ENCODE peak calls at places on chromosomes 6 and 20, in five cellular contexts. C is endothelial cell of umbilical vein, W is neural progenitor cell, J is fibroblast of lung, P is HCT116. S is an unnamed sample.

GRCh38 chr6:149482542-149483261 is 2.1 kb downstream of the ZC3H12D start:
- DNase-seq in C (no peak), W (no peak), J (no peak), P (no peak), S (no peak)

GRCh38 chr6:151494235-151494950 is 576 bp downstream of the CCDC170 start:
- DNase-seq in C (peak), W (peak), J (peak), P (no peak), S (no peak)

GRCh38 chr20:878511-879307 is 37.4 kb downstream of the ANGPT4 start:
- DNase-seq in C (peak), W (peak), J (peak), P (no peak), S (peak)

GRCh38 chr6:75528423-75528822 is 34.8 kb upstream of the FILIP1 start:
- DNase-seq in C (no peak), W (no peak), J (peak), P (no peak), S (no peak)

GRCh38 chr20:43191946-43192847 is 2.5 kb upstream of the PTPRT start:
- DNase-seq in C (no peak), W (peak), J (no peak), P (no peak), S (no peak)

GRCh38 chr6:45746046-45746445 is 269.6 kb downstream of the CLIC5 start:
- DNase-seq in C (no peak), W (no peak), J (peak), P (no peak), S (no peak)

GRCh38 chr6:5936611-5937010 is 70.1 kb downstream of the NRN1 start:
- DNase-seq in C (no peak), W (no peak), J (no peak), P (no peak), S (no peak)

GRCh38 chr6:150336299-150336698 is 32.5 kb upstream of the IYD start:
- DNase-seq in C (peak), W (peak), J (no peak), P (peak), S (no peak)

GRCh38 chr6:112979830-112980229 is 632.7 kb downstream of the RFPL4B start:
- DNase-seq in C (peak), W (no peak), J (no peak), P (no peak), S (peak)

GRCh38 chr20:2820896-2821869 is 5.0 kb downstream of the TMEM239 start:
- DNase-seq in C (no peak), W (peak), J (no peak), P (no peak), S (no peak)

GRCh38 chr6:81553246-81553645 is 199.2 kb downstream of the TENT5A start:
- DNase-seq in C (no peak), W (no peak), J (peak), P (no peak), S (no peak)

GRCh38 chr6:164108869-164109769 is 694.6 kb downstream of the QKI start:
- DNase-seq in C (peak), W (no peak), J (peak), P (no peak), S (no peak)

GRCh38 chr20:59495894-59496510 is 108.3 kb upstream of the PHACTR3 start:
- DNase-seq in C (peak), W (peak), J (peak), P (peak), S (no peak)
- H3K9ac ChIP-seq in C (no peak), W (no peak), J (no peak), P (no peak), S (no peak)

GRCh38 chr20:10513931-10514575 is 78.9 kb downstream of the SLX4IP start:
- DNase-seq in C (peak), W (no peak), J (peak), P (no peak), S (no peak)
- H3K9ac ChIP-seq in C (no peak), W (no peak), J (no peak), P (no peak), S (peak)

DNA sequence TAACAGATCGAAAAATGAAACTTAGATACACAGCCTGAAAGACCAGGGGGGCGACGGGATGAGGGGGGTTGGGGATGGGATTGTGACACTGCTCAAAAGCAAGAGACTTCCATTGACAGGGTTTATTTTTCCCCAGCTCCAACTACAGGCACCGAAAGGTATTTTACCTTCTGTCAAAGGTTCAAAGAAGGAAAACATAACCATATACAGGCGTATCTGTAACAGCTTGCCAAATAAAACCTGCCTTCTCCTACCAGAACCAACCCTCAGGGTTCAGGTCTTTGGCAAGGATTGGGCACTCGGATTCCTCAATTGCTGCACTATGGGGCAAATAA is 1.3 kb downstream of the EPHA7 start:
- DNase-seq in C (no peak), W (no peak), J (no peak), P (no peak), S (no peak)
- H3K9ac ChIP-seq in C (no peak), W (peak), J (no peak), P (no peak), S (peak)

DNA sequence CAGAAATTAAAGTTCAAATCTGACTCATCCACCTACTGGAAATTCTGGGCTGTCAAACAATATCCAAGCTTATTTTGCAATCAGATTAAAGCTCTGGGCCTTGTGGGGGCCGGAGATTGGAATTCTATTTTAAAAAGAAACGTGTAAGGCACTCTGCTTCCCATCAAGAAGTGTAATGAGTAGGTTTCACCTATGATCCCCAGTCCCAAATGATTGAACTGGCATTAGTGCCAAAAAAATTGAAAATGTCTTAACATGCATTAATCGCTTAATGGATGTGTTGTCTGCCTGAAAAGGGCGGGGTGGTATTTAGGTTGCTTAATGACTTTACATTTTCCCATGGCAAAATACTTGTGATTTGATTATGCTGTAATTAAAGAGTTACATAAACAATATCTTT is 542.3 kb upstream of the BTBD3 start:
- DNase-seq in C (no peak), W (no peak), J (no peak), P (no peak), S (no peak)
- H3K9ac ChIP-seq in C (no peak), W (no peak), J (no peak), P (no peak), S (no peak)

DNA sequence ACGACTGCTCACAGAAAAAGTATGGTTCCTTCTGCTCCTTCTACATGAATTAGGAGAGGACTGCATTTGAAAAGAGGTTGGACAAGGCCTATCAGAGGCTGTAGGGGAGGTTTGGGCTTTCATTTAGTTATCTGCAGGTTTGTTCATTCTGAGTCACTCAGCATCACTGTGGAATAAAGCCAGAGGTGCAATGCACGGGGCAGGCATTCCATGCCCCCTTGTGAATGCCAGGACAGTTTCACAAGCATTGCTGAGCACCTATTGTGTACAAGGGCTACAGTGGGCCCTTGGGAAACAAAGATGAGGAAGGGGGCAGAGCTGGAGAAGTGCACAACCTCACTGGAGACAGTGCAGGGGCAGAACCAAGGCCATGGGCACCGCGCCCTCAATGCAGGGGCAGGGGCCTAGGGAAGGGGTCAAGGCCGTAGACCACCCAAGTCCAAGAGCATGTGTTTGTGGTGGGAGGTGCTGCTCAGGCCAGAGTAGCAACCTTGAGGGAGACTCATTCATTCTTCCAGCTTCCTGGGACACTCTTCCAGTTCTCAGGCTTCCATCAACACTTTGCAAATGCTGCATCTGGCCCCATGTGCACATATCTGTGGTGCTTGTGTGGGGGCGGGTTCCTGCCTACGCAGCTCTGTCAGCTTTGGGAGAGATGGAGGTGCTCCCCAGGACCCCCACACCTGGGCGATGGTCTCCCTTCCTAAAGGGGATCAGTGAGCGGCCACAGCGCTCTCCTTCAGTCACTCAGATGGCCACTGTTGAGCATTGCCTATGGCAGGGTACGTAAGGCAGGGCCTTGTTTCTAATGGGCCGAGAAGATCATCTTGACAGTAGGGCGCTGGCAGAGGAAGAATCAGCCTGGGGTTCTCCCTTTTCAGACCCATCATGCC is 204.5 kb downstream of the SYNDIG1 start:
- DNase-seq in C (no peak), W (no peak), J (peak), P (no peak), S (no peak)
- H3K9ac ChIP-seq in C (no peak), W (no peak), J (no peak), P (no peak), S (no peak)

GRCh38 chr6:160030103-160030502 is 61.2 kb downstream of the IGF2R start:
- DNase-seq in C (peak), W (peak), J (peak), P (no peak), S (peak)
- H3K9ac ChIP-seq in C (no peak), W (no peak), J (peak), P (no peak), S (peak)

GRCh38 chr6:33428219-33428890 is 8.5 kb downstream of the SYNGAP1 start:
- DNase-seq in C (peak), W (peak), J (no peak), P (no peak), S (no peak)

GRCh38 chr6:33424855-33425667 is 5.2 kb downstream of the SYNGAP1 start:
- DNase-seq in C (no peak), W (peak), J (no peak), P (no peak), S (no peak)

GRCh38 chr6:33427585-33428218 is 7.8 kb downstream of the SYNGAP1 start:
- DNase-seq in C (peak), W (peak), J (no peak), P (no peak), S (no peak)

GRCh38 chr6:33425668-33426577 is 6.1 kb downstream of the SYNGAP1 start:
- DNase-seq in C (peak), W (peak), J (peak), P (peak), S (no peak)

GRCh38 chr6:33426590-33427563 is 7.0 kb downstream of the SYNGAP1 start:
- DNase-seq in C (no peak), W (peak), J (no peak), P (no peak), S (no peak)
- H3K9ac ChIP-seq in C (no peak), W (no peak), J (peak), P (peak), S (no peak)

GRCh38 chr6:138773177-138774091 is at the start of gene CCDC28A:
- DNase-seq in C (peak), W (peak), J (peak), P (peak), S (peak)

GRCh38 chr6:138774370-138774769 is 801 bp downstream of the CCDC28A start:
- DNase-seq in C (no peak), W (peak), J (no peak), P (no peak), S (no peak)

GRCh38 chr6:138782243-138782642 is 8.7 kb downstream of the CCDC28A start:
- DNase-seq in C (peak), W (no peak), J (no peak), P (no peak), S (no peak)

GRCh38 chr6:138776659-138777058 is 3.1 kb downstream of the CCDC28A start:
- DNase-seq in C (no peak), W (no peak), J (no peak), P (no peak), S (no peak)

GRCh38 chr6:138778331-138778730 is 4.8 kb downstream of the CCDC28A start:
- DNase-seq in C (no peak), W (no peak), J (no peak), P (no peak), S (no peak)
- H3K9ac ChIP-seq in C (no peak), W (no peak), J (no peak), P (no peak), S (no peak)